ENCODE peak calls at places on chromosomes 7 and 10, in four cellular contexts. X, N, F and R are unnamed samples.

GRCh38 chr10:6383099-6383812 is 180.5 kb downstream of the PFKFB3 start:
- DNase-seq in X (no peak), N (no peak), F (no peak), R (no peak)

GRCh38 chr7:151611041-151611440 is 91.3 kb upstream of the RHEB start:
- DNase-seq in X (no peak), N (no peak), F (no peak), R (no peak)

GRCh38 chr10:63700209-63700934 is 179.2 kb downstream of the REEP3 start:
- DNase-seq in X (no peak), N (peak; percentile 85), F (no peak), R (no peak)

GRCh38 chr7:24732646-24733413 is 24.4 kb downstream of the GSDME start:
- DNase-seq in X (no peak), N (no peak), F (no peak), R (no peak)

GRCh38 chr7:23468721-23469149 is 1.6 kb downstream of the IGF2BP3 start:
- DNase-seq in X (no peak), N (no peak), F (no peak), R (no peak)

GRCh38 chr7:153386581-153386980 is 627.0 kb downstream of the ACTR3B start:
- DNase-seq in X (no peak), N (no peak), F (peak; percentile 4), R (no peak)

GRCh38 chr10:34121125-34121973 is 693.7 kb downstream of the PARD3 start:
- DNase-seq in X (no peak), N (no peak), F (no peak), R (no peak)

GRCh38 chr10:49220031-49220430 is 31.8 kb upstream of the TMEM273 start:
- DNase-seq in X (no peak), N (no peak), F (no peak), R (no peak)

GRCh38 chr7:4958477-4959301 is at the start of gene MMD2:
- DNase-seq in X (no peak), N (no peak), F (no peak), R (no peak)

GRCh38 chr10:96651998-96652431 is 65.2 kb upstream of the TM9SF3 start:
- DNase-seq in X (no peak), N (no peak), F (no peak), R (no peak)

GRCh38 chr7:108001759-108002725 is 919 bp downstream of the LAMB1 start:
- DNase-seq in X (peak; percentile 32), N (no peak), F (no peak), R (no peak)

GRCh38 chr7:46616636-46617035 is 695.6 kb upstream of the IGFBP3 start:
- DNase-seq in X (no peak), N (no peak), F (no peak), R (no peak)

GRCh38 chr7:11170160-11170559 is 196.5 kb downstream of the PHF14 start:
- DNase-seq in X (no peak), N (no peak), F (no peak), R (no peak)

GRCh38 chr7:34260282-34260681 is 354.9 kb downstream of the BMPER start:
- DNase-seq in X (no peak), N (peak; percentile 26), F (no peak), R (no peak)

GRCh38 chr10:127252818-127253217 is 56.4 kb upstream of the INSYN2A start:
- DNase-seq in X (no peak), N (no peak), F (no peak), R (no peak)

GRCh38 chr7:125927556-125927955 is 997.9 kb upstream of the POT1 start:
- DNase-seq in X (no peak), N (no peak), F (no peak), R (no peak)

GRCh38 chr10:25725917-25726716 is 207.9 kb upstream of the MYO3A start:
- DNase-seq in X (no peak), N (no peak), F (no peak), R (peak; percentile 47)

GRCh38 chr10:129466703-129467345 is at the start of gene MGMT:
- DNase-seq in X (peak; percentile 97), N (peak; percentile 32), F (peak; percentile 95), R (no peak)
- H3K27ac ChIP-seq in X (peak within 1 kb of the TSS; percentile 91), N (peak within 1 kb of the TSS; percentile 27), F (peak within 1 kb of the TSS; percentile 65), R (no peak within 1 kb of the TSS)

GRCh38 chr7:50307368-50308012 is 3.0 kb downstream of the IKZF1 start:
- DNase-seq in X (no peak), N (no peak), F (no peak), R (no peak)
- H3K4me3 ChIP-seq in X (no peak overlapping the region), N (no peak overlapping the region), F (no peak overlapping the region), R (no peak overlapping the region)

GRCh38 chr7:142501434-142501833 is 243.6 kb upstream of the PRSS58 start:
- DNase-seq in X (no peak), N (no peak), F (no peak), R (no peak)
- H3K27ac ChIP-seq in X (no peak overlapping the region), N (no peak overlapping the region), F (no peak overlapping the region), R (no peak overlapping the region)

GRCh38 chr7:131076032-131076431 is 251.6 kb upstream of the MKLN1 start:
- DNase-seq in X (no peak), N (no peak), F (no peak), R (no peak)

GRCh38 chr7:131074585-131074984 is 253.1 kb upstream of the MKLN1 start:
- DNase-seq in X (no peak), N (no peak), F (no peak), R (no peak)

GRCh38 chr7:131072505-131073091 is 255.1 kb upstream of the MKLN1 start:
- DNase-seq in X (no peak), N (no peak), F (no peak), R (no peak)

GRCh38 chr7:131075406-131075805 is 252.3 kb upstream of the MKLN1 start:
- DNase-seq in X (no peak), N (no peak), F (no peak), R (no peak)

DNA sequence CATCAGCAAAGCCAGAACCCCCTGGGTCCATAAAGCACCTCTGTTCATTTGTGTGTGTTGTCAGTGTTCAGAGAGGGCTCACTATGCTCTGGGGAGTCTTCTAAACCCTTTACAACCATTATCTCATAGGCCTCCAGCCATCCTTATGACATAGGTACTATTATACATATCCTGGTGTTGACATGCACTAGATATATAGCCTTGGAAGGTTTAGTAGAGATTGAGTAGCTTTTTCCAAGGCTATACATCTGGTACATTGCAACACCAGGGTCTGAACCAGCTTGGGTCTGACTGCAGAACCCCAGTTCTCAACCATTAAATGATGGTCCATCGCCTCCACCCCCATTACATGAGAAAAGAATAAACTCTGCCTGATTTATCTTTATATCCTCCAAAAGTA is 253.6 kb upstream of the MKLN1 start:
- DNase-seq in X (no peak), N (no peak), F (no peak), R (no peak)
- H3K4me3 ChIP-seq in X (no peak overlapping the region), N (no peak overlapping the region), F (no peak overlapping the region), R (no peak overlapping the region)

GRCh38 chr7:149721084-149721601 is 52.2 kb downstream of the ZNF467 start:
- DNase-seq in X (no peak), N (no peak), F (no peak), R (no peak)
- H3K27ac ChIP-seq in X (peak overlapping the region; percentile 92), N (no peak overlapping the region), F (peak overlapping the region; percentile 64), R (no peak overlapping the region)